ENCODE peak calls at places on chromosomes 13 and 19, in six cellular contexts. Y, L, Q, R, D and E are unnamed samples. For H3K4me1, the result is how much of the 10 kb centered on the place peaks cover.

GRCh38 chr19:33444238-33444992 is 70.9 kb downstream of the CEBPG start:
- DNase-seq in Y (no peak), L (no peak), Q (no peak), R (no peak), D (no peak), E (no peak)

GRCh38 chr19:33797821-33798633 is 1.4 kb downstream of the KCTD15 start:
- DNase-seq in Y (no peak), L (peak), Q (no peak), R (no peak), D (peak), E (no peak)

GRCh38 chr13:111911754-111912452 is 155.0 kb upstream of the SOX1 start:
- DNase-seq in Y (peak), L (no peak), Q (no peak), R (no peak), D (peak), E (no peak)

GRCh38 chr19:9838324-9838723 is 3.2 kb downstream of the PIN1 start:
- DNase-seq in Y (no peak), L (no peak), Q (no peak), R (no peak), D (no peak), E (no peak)

GRCh38 chr13:40152145-40152544 is 496.7 kb downstream of the COG6 start:
- DNase-seq in Y (no peak), L (no peak), Q (no peak), R (no peak), D (no peak), E (no peak)

GRCh38 chr13:26656919-26657318 is 99.4 kb downstream of the WASF3 start:
- DNase-seq in Y (no peak), L (peak), Q (no peak), R (no peak), D (no peak), E (no peak)

GRCh38 chr19:47445937-47446402 is 25.7 kb downstream of the SLC8A2 start:
- DNase-seq in Y (no peak), L (peak), Q (no peak), R (peak), D (no peak), E (peak)

GRCh38 chr19:1904385-1905070 is 671 bp upstream of the ADAT3 start:
- DNase-seq in Y (no peak), L (peak), Q (peak), R (peak), D (no peak), E (no peak)

GRCh38 chr19:6066661-6067646 is 43.3 kb downstream of the RFX2 start:
- DNase-seq in Y (peak), L (peak), Q (no peak), R (no peak), D (peak), E (peak)

GRCh38 chr19:11457831-11458230 is 22.4 kb downstream of the PRKCSH start:
- DNase-seq in Y (no peak), L (no peak), Q (no peak), R (no peak), D (no peak), E (no peak)

GRCh38 chr13:30091035-30091434 is 216.3 kb downstream of the KATNAL1 start:
- DNase-seq in Y (no peak), L (no peak), Q (no peak), R (no peak), D (no peak), E (no peak)

GRCh38 chr13:50415428-50415827 is 400.2 kb downstream of the KCNRG start:
- DNase-seq in Y (no peak), L (no peak), Q (no peak), R (no peak), D (no peak), E (no peak)

GRCh38 chr13:108915095-108915633 is 285.8 kb downstream of the MYO16 start:
- DNase-seq in Y (no peak), L (peak), Q (no peak), R (no peak), D (no peak), E (no peak)

DNA sequence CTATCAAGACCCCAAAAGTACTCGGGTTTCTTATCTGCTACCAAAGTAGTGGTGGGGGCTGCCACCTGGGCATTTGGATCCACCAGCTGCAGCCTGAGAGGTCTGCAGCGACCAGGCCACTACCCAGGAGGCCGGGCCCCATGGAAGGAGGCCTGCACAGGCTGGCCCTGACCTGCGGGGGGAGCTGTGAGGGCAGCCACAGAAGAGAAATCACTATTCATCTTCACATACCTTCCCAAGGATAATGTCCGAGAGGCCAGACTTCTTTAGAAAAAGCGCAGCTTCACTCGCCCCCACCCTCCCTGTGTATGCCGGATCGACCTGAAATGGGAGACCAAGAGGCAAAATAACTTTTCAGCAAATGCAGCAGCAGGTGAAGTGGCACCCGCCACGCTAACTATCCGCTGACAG is 30.1 kb downstream of the EPS15L1 start:
- DNase-seq in Y (no peak), L (peak), Q (no peak), R (no peak), D (no peak), E (no peak)
- H3K4me1 ChIP-seq in Y (half or more), L (under half), Q (under half), R (under half), D (under half), E (under half)

GRCh38 chr13:43360911-43361605 is 337.7 kb downstream of the DNAJC15 start:
- DNase-seq in Y (no peak), L (no peak), Q (no peak), R (no peak), D (no peak), E (no peak)
- H3K4me1 ChIP-seq in Y (under half), L (under half), Q (under half), R (under half), D (under half), E (under half)

GRCh38 chr19:17242431-17243208 is 3.1 kb downstream of the NR2F6 start:
- DNase-seq in Y (no peak), L (no peak), Q (no peak), R (no peak), D (no peak), E (no peak)

GRCh38 chr19:17240062-17240854 is 5.5 kb downstream of the NR2F6 start:
- DNase-seq in Y (no peak), L (no peak), Q (no peak), R (no peak), D (no peak), E (no peak)

GRCh38 chr19:17243340-17243853 is 2.3 kb downstream of the NR2F6 start:
- DNase-seq in Y (no peak), L (no peak), Q (no peak), R (no peak), D (peak), E (no peak)

GRCh38 chr19:17237747-17238706 is 7.7 kb downstream of the NR2F6 start:
- DNase-seq in Y (no peak), L (no peak), Q (no peak), R (no peak), D (no peak), E (no peak)

DNA sequence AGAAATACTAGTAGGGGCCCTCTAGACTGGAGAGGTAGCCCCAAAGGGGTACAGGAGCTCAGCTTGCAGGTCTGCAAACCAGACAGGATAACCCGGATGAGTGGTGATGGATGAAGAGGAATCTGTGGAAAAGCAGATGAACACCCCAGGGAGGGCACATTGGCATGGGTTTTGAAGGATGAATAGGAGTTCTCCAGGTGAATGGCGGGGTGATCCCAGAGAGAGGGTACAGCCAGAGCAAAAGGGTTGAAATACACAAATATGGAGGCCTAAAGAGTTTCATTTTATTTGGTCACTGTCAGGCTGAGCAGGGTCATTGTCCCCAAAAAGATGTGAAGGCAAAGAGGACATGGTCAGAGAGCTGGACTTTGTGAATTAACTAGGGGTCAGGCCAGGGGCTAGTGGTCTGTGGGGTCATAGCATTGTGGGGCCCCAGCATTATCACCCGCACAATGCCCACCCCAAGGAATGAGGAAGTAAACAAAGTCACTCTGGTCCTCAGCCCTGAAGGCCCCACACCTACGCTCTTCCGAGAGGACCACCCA is 4.8 kb downstream of the NR2F6 start:
- DNase-seq in Y (no peak), L (no peak), Q (no peak), R (no peak), D (no peak), E (no peak)
- H3K4me1 ChIP-seq in Y (under half), L (under half), Q (under half), R (under half), D (under half), E (under half)

DNA sequence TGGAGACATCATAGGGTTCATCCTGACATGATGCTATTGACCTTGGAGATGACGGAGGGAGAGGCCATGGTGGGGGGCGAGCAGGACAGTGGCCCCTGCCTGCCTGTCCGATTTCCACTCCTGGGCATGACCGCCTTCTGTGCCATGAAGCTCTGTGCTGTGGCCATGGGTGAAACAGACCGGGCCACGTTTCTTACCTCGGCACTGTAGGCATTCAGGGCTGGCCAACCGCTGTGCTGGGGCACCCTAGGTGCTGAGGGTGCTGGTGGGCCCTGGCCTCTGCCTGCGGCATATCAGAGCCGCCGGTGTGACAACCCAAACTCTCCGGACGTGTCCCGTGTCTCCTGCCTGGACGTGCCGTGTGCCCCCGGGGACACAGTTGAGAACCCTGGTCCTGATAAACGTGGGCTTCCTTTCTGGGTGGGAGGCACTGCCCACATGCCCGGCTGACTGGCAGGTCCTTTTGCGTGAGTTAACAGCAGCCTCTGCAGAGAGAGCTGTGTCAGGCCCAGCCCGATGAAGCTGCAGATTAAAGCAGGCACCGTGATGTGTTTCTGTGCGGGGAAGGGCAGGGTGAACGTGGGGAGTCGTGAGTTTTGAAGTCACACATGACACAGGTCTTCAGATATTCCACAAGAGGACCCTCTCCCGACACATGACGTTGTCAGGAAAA is 46.5 kb downstream of the TMEM255B start:
- DNase-seq in Y (no peak), L (no peak), Q (no peak), R (no peak), D (no peak), E (no peak)
- H3K4me1 ChIP-seq in Y (under half), L (under half), Q (under half), R (under half), D (under half), E (under half)

DNA sequence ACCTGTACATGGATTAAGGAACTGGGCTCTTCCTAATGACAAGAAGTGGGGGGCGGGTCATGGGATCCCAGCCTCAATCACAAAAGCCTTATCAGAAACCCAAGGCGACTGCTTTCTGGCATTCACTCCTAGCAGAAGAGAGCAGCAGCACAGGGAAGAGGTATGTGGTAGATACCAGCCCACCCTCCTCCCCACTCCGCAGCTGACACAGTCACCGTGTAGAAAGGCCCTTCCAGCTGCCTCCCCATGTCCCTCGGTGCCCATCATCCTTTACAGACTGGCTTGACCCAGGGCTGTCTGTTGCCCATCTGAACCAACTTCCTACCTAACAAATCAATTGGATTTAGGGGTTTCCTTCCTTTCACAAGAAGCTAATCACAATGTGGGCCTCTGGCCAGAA is 3.1 kb upstream of the DHRS12 start:
- DNase-seq in Y (no peak), L (no peak), Q (no peak), R (no peak), D (no peak), E (no peak)
- H3K4me1 ChIP-seq in Y (under half), L (under half), Q (under half), R (under half), D (under half), E (under half)

DNA sequence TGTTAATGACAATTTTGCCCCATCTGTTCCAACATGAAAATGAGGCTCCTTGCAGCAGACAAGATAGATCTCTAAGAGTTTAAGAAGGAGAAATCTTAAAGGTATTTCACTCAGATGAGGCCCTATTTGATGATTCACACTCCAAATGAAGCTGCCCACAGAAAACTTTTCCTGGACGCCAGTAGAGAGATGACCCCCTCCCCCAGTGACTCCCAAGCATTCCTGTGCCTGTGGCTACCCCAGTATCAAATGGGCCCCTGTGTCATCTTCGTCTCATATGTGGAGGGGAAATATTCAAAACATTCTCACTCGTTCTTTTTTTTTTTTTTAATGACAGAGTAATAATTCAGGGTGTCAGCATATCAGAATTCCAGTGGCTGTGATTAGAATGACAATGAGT is 194.6 kb downstream of the URI1 start:
- DNase-seq in Y (no peak), L (no peak), Q (no peak), R (no peak), D (no peak), E (no peak)
- H3K4me1 ChIP-seq in Y (under half), L (under half), Q (under half), R (under half), D (under half), E (under half)

DNA sequence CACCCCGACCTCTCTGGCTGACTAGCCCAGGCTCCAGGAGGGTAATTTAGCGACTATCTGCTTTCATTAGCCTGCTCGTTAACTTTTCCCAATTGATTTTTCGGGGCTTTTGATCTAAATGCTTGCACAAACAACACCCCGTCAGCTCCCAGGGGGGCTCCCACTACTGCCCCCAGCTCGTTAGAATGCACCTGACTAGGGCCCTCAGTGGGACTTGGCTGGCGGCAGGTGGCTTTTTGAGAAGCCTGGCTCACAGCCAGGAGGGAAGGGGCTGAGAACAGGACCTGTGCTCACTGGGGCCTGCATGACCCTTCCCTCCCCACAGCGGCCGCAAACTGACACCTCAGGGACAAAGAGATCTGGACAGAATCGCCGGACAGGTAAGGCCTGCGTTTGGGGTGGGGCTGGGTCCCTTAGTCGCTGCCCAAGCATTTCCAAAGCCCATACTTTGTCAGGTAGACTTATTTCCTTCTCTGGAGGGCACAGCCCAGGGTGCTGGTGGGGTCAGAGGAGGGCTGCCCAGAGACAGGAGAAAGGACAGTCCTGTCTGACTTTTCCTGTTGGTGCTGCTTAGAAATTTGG is 7.6 kb upstream of the CD79A start:
- DNase-seq in Y (no peak), L (no peak), Q (no peak), R (no peak), D (no peak), E (no peak)
- H3K4me1 ChIP-seq in Y (under half), L (under half), Q (half or more), R (half or more), D (under half), E (half or more)

GRCh38 chr19:55676889-55677505 is 2.0 kb downstream of the EPN1 start:
- DNase-seq in Y (no peak), L (no peak), Q (no peak), R (no peak), D (no peak), E (no peak)
- H3K4me1 ChIP-seq in Y (half or more), L (under half), Q (under half), R (under half), D (under half), E (under half)